ENCODE peak calls at places on chromosomes 6 and 20, in eight cellular contexts. D is left colon; J is CD4-positive, alpha-beta memory T cell; B is stimulated activated CD8-positive, alpha-beta memory T cell treated with anti-CD3 and anti-CD28 coated beads, Interleukin-15, amount 100 ng/mL, for 48 hours; S is nucleus accumbens; Y is kidney tubule cell; N is 8988T; O is activated CD4-positive, alpha-beta T cell treated with anti-CD3 and anti-CD28 coated beads, Interleukin-2, amount 50 U/mL, for 24 hours. C is an unnamed sample.
A peak's percentile ranks its signal among the peaks of the same experiment; 100 is the strongest.

GRCh38 chr6:41451039-41451438 is 95.1 kb upstream of the FOXP4 start:
- DNase-seq in N (no peak), O (no peak), B (no peak), S (no peak), J (no peak), Y (no peak), D (peak; percentile 45), C (no peak)

GRCh38 chr6:44805239-44805849 is 417.8 kb downstream of the CDC5L start:
- DNase-seq in D (no peak), S (no peak), J (no peak), N (no peak), Y (peak; percentile 67), B (no peak), O (no peak), C (no peak)

GRCh38 chr6:167111597-167111996 is 11.3 kb upstream of the CCR6 start:
- DNase-seq in J (no peak), S (no peak), B (no peak), O (no peak), D (no peak), N (no peak), Y (no peak), C (no peak)

GRCh38 chr20:56750430-56750829 is 121.3 kb downstream of the TFAP2C start:
- DNase-seq in O (no peak), B (no peak), D (no peak), J (no peak), N (no peak), Y (no peak), S (no peak), C (no peak)

GRCh38 chr20:19868383-19868782 is 110.3 kb downstream of the RIN2 start:
- DNase-seq in B (no peak), D (no peak), S (no peak), O (no peak), Y (no peak), N (no peak), J (no peak), C (no peak)

GRCh38 chr20:5688431-5688972 is 61.7 kb upstream of the SHLD1 start:
- DNase-seq in J (no peak), N (no peak), S (peak; percentile 10), O (no peak), Y (no peak), D (no peak), B (no peak), C (no peak)

GRCh38 chr6:667253-667927 is 10.5 kb upstream of the HUS1B start:
- DNase-seq in Y (no peak), S (no peak), J (no peak), D (no peak), N (no peak), O (no peak), B (no peak), C (no peak)

GRCh38 chr20:57781901-57782300 is 72.1 kb upstream of the PMEPA1 start:
- DNase-seq in D (no peak), Y (no peak), S (no peak), J (no peak), B (no peak), O (no peak), N (no peak), C (no peak)

GRCh38 chr6:105587349-105588115 is 184.7 kb upstream of the PREP start:
- DNase-seq in D (no peak), N (no peak), S (no peak), B (no peak), J (peak; percentile 53), Y (peak; percentile 52), O (no peak), C (no peak)

GRCh38 chr6:158506577-158506976 is 53.3 kb upstream of the TMEM181 start:
- DNase-seq in D (no peak), B (no peak), O (no peak), N (peak; percentile 97), Y (no peak), S (no peak), J (no peak), C (no peak)

GRCh38 chr20:52783769-52784168 is 188.4 kb upstream of the TSHZ2 start:
- DNase-seq in S (no peak), D (no peak), N (no peak), O (no peak), Y (peak; percentile 9), B (peak; percentile 0), J (no peak), C (no peak)

GRCh38 chr6:110419028-110419739 is 3.8 kb upstream of the DDO start:
- DNase-seq in Y (no peak), S (no peak), N (no peak), D (no peak), J (no peak), B (no peak), O (no peak), C (no peak)

GRCh38 chr6:43942011-43942442 is 172.0 kb downstream of the VEGFA start:
- DNase-seq in N (no peak), B (no peak), Y (no peak), J (no peak), S (no peak), D (no peak), O (no peak), C (no peak)

GRCh38 chr20:21173496-21174025 is 47.7 kb downstream of the KIZ start:
- DNase-seq in S (no peak), Y (no peak), N (no peak), J (no peak), B (no peak), O (no peak), D (no peak), C (no peak)

GRCh38 chr20:21234324-21234723 is 68.8 kb upstream of the XRN2 start:
- DNase-seq in N (no peak), B (no peak), D (no peak), O (no peak), S (no peak), J (no peak), Y (no peak), C (no peak)

GRCh38 chr20:20872420-20872819 is 160.0 kb upstream of the RALGAPA2 start:
- DNase-seq in N (no peak), O (no peak), D (no peak), S (no peak), B (no peak), J (no peak), Y (no peak), C (no peak)

GRCh38 chr6:82144852-82145332 is 102.7 kb downstream of the IBTK start:
- DNase-seq in B (no peak), J (no peak), S (no peak), D (peak; percentile 5), Y (peak; percentile 90), O (no peak), N (no peak), C (no peak)

GRCh38 chr20:48096212-48096875 is 311.1 kb upstream of the SULF2 start:
- DNase-seq in N (no peak), J (no peak), D (no peak), S (no peak), B (no peak), O (no peak), Y (no peak), C (no peak)

GRCh38 chr6:16717275-16717942 is 43.9 kb downstream of the ATXN1 start:
- DNase-seq in D (no peak), S (no peak), Y (no peak), B (no peak), J (no peak), N (no peak), O (no peak), C (no peak)

GRCh38 chr6:6657085-6657819 is 68.7 kb downstream of the LY86 start:
- DNase-seq in N (no peak), B (no peak), J (no peak), D (no peak), O (no peak), S (no peak), Y (no peak), C (no peak)

GRCh38 chr6:31948306-31948705 is 2.4 kb downstream of the CFB start:
- DNase-seq in D (no peak), S (no peak), O (no peak), N (no peak), J (no peak), Y (no peak), B (no peak), C (no peak)